ENCODE peak calls at places on chromosomes 12 and 14, in four cellular contexts. N is CD4-positive, CD25-positive, alpha-beta regulatory T cell; P is GM23248; J is upper lobe of right lung. Q is an unnamed sample.

GRCh38 chr12:107684029-107684790 is 1.4 kb upstream of the PWP1 start:
- DNase-seq in J (no peak), N (no peak), P (peak; percentile 70), Q (no peak)

GRCh38 chr12:54027442-54027786 is 826 bp upstream of the HOXC6 start:
- DNase-seq in N (no peak), J (no peak), P (peak; percentile 35), Q (no peak)

GRCh38 chr12:102946042-102946441 is 11.4 kb upstream of the ASCL1 start:
- DNase-seq in J (no peak), P (no peak), N (no peak), Q (no peak)

GRCh38 chr14:95334044-95334443 is 14.3 kb upstream of the CLMN start:
- DNase-seq in P (no peak), J (no peak), N (no peak), Q (no peak)

GRCh38 chr14:77375164-77375950 is 1.5 kb downstream of the TMED8 start:
- DNase-seq in N (no peak), P (no peak), J (no peak), Q (peak; percentile 52)

GRCh38 chr12:24425601-24425970 is 476.1 kb upstream of the SOX5 start:
- DNase-seq in N (no peak), P (no peak), J (no peak), Q (no peak)

GRCh38 chr12:118778077-118778476 is 203.3 kb upstream of the SRRM4 start:
- DNase-seq in N (no peak), J (no peak), P (no peak), Q (no peak)

GRCh38 chr14:59377991-59378720 is 87.0 kb downstream of the GPR135 start:
- DNase-seq in J (no peak), N (no peak), P (no peak), Q (no peak)

GRCh38 chr12:128069359-128069997 is 197.5 kb upstream of the TMEM132C start:
- DNase-seq in J (no peak), P (peak; percentile 79), N (no peak), Q (peak; percentile 55)

GRCh38 chr14:85250369-85250768 is 279.6 kb upstream of the FLRT2 start:
- DNase-seq in N (no peak), P (no peak), J (no peak), Q (no peak)

GRCh38 chr12:89542912-89543592 is 17.2 kb upstream of the POC1B start:
- DNase-seq in P (peak; percentile 90), J (no peak), N (peak; percentile 40), Q (peak; percentile 80)

GRCh38 chr12:8823565-8824300 is 1.3 kb downstream of the A2ML1 start:
- DNase-seq in N (no peak), J (no peak), P (peak; percentile 41), Q (peak; percentile 9)

GRCh38 chr12:132766380-132767085 is 4.9 kb upstream of the ANKLE2 start:
- DNase-seq in N (no peak), J (no peak), P (peak; percentile 37), Q (no peak)

GRCh38 chr12:56631790-56632700 is 1.9 kb upstream of the BAZ2A start:
- DNase-seq in J (peak; percentile 91), P (peak; percentile 48), N (peak; percentile 57), Q (peak; percentile 77)

GRCh38 chr12:105331805-105332251 is 1.3 kb downstream of the C12orf75 start:
- DNase-seq in N (no peak), J (no peak), P (peak; percentile 45), Q (peak; percentile 53)

GRCh38 chr14:21066882-21067502 is 3.1 kb upstream of the ARHGEF40 start:
- DNase-seq in P (peak; percentile 23), J (no peak), N (no peak), Q (no peak)

GRCh38 chr14:105912641-105913180 is 386.3 kb downstream of the TMEM121 start:
- DNase-seq in J (peak; percentile 40), N (no peak), P (no peak), Q (no peak)

GRCh38 chr14:94342334-94342934 is 19.3 kb upstream of the SERPINA6 start:
- DNase-seq in N (no peak), P (peak; percentile 100), J (peak; percentile 78), Q (peak; percentile 23)

GRCh38 chr12:806116-806805 is 53.9 kb downstream of the WNK1 start:
- DNase-seq in P (peak; percentile 35), N (no peak), J (no peak), Q (no peak)

GRCh38 chr14:94805726-94806288 is 35.9 kb upstream of the GSC start:
- DNase-seq in N (no peak), J (no peak), P (peak; percentile 33), Q (no peak)

GRCh38 chr12:130147875-130148596 is 14.2 kb upstream of the FZD10 start:
- DNase-seq in P (no peak), J (no peak), N (no peak), Q (no peak)

GRCh38 chr14:98786456-98786855 is 485.5 kb downstream of the BCL11B start:
- DNase-seq in N (no peak), P (no peak), J (no peak), Q (no peak)

GRCh38 chr14:67514650-67515385 is 18.3 kb upstream of the PLEKHH1 start:
- DNase-seq in P (peak; percentile 76), N (peak; percentile 29), J (peak; percentile 76), Q (peak; percentile 41)

DNA sequence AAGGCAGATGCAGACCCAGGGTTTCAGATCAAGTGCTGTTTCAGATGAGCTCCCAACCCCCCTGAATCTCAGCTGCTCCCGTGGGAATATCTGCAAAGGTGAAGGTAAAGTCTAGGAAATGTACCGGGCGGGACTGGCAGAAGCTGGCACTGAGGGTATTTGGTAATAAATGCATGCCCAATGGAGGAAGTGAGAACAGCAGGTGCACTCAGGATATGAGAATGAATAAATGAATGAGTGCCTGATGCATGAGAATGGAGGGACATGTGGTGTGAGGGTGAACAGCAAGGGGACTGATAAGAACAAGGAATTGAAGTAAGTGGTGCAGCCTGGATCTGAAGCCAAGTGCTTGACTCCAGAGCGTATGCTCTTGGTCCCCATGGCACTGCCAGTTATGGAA is 11.6 kb downstream of the RAPGEF3 start:
- DNase-seq in N (no peak), P (no peak), J (no peak), Q (peak; percentile 22)
- H3K4me3 ChIP-seq in N (no peak overlapping the region), P (no peak overlapping the region), J (no peak overlapping the region), Q (no peak overlapping the region)

DNA sequence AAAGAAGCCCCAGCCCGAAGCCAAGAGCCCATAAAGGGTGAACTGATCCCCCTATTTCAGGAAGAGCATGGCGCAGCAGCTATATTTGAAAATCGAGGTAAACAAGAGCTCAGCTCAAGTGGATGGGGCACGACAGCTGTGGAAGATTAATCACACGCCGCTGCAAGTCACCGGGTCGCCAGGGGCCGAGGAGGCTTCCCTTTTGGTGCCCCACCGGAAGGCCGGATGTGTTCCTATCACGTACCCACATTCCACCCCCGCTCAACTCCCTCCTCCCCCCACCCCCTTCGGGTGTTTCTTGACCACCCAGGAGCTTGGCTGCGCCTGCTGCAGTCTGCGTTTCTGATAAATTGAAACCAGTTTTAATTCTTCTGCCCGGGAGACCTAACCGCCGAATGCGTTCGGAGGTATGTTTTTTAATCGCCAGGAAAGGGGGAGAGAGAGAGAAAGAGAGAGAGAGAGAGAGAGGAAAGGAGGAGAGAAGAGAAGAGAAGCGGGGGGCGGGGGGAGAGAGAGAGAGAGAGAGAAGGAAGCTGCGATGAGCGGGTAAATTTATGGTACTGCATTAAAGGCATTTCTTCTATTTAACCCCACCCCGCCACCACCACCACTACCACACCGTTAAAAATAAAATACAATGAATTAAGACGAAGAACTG is 1.8 kb downstream of the SLC8A3 start:
- DNase-seq in P (no peak), N (no peak), J (no peak), Q (peak; percentile 61)
- H3K4me3 ChIP-seq in P (peak overlapping the region; percentile 69), N (no peak overlapping the region), J (peak overlapping the region; percentile 44), Q (peak overlapping the region; percentile 81)

DNA sequence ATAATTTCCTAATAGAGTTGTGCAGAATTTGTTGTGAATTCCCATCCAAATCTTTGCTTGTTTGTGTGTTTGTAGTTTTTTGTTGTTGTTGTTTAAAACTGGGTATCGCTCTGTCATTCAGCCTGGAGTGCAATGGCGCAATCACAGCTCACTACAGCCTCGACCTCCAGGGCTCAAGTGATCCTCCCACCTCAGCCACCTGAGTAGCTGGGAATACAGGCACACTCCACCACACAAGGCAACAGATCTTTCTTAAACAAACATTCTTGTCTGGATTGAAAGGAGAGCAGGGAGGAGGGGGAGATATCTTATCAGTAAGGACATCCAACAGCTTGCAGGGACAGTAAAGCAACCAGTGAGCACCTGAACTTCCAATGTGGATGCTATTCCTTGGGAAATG is 242.3 kb upstream of the CAND1 start:
- DNase-seq in J (no peak), N (no peak), P (no peak), Q (no peak)
- H3K4me3 ChIP-seq in J (no peak overlapping the region), N (no peak overlapping the region), P (no peak overlapping the region), Q (no peak overlapping the region)

GRCh38 chr12:120725151-120725658 is 421 bp upstream of the ACADS start:
- DNase-seq in P (no peak), J (no peak), N (no peak), Q (no peak)
- H3K4me3 ChIP-seq in P (peak overlapping the region; percentile 76), J (peak overlapping the region; percentile 82), N (peak overlapping the region; percentile 68), Q (peak overlapping the region; percentile 62)

GRCh38 chr14:53001787-53002378 is 51.0 kb upstream of the FERMT2 start:
- DNase-seq in P (no peak), N (no peak), J (no peak), Q (no peak)

GRCh38 chr14:52995998-52996397 is 45.1 kb upstream of the FERMT2 start:
- DNase-seq in N (no peak), J (no peak), P (no peak), Q (no peak)

GRCh38 chr14:53002576-53002975 is 51.7 kb upstream of the FERMT2 start:
- DNase-seq in J (no peak), P (no peak), N (no peak), Q (no peak)

GRCh38 chr14:52996493-52996892 is 45.6 kb upstream of the FERMT2 start:
- DNase-seq in N (no peak), J (no peak), P (no peak), Q (no peak)

DNA sequence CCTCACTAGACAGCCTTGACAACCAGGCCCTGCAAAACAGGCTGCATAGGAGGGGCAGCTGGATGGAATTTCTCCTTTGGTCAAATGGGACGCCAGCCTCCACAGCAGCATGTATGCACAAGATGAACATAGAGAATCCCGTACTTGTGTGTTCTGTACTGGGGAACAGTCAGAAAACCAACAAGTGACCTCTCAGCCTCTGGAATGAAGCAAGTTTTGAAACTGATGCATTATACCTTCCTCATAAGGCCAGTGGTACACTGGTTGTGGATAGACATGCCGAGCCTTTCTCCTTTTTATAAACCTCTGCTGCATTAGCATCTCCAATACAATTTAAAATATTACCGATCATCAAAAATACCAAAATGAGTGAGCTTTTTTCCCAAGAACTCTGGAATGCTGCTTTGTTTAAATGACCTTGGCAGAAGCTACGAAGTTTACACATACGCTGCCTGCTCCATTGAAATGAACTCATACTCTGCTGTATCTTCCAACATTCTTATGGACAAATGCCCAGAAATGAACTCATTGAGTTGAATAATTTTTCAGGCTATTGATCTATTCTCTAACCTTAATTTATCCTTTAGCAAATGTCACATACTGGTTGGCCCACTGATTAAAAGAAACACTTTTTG is 47.6 kb upstream of the FERMT2 start:
- DNase-seq in J (no peak), N (no peak), P (peak; percentile 95), Q (no peak)
- H3K4me3 ChIP-seq in J (no peak overlapping the region), N (no peak overlapping the region), P (peak overlapping the region; percentile 20), Q (no peak overlapping the region)

DNA sequence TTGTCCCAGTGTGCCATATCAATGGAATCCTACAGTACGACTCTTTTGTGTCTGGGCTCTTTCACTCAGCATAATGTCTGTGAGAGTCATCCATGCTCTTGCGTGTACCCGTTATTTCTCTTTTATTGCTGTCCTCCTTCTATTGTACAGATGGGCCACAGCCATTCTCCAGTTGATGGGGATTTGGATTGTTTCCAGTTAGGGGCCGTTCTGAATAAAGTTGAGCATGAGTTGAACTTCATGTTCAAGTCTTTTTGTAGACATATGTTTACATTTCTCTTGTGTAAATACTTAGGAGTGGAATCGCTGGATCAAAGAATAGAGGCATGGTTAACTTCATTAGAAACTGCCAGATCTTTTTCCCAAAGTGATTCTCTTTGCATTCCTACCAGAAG is 38.4 kb downstream of the MYO1H start:
- DNase-seq in P (no peak), J (no peak), N (no peak), Q (no peak)
- H3K4me3 ChIP-seq in P (no peak overlapping the region), J (no peak overlapping the region), N (no peak overlapping the region), Q (no peak overlapping the region)